ENCODE peak calls at places on chromosomes 5 and 9, in ten cellular contexts. F is PC-3; Q is astrocyte of the spinal cord; V is mucosa of descending colon; P is AG10803; X is fibroblast of mammary gland; J is upper lobe of right lung; E is GM23338; D is lower lobe of right lung; R is CD8-positive, alpha-beta T cell. W is an unnamed sample.

GRCh38 chr9:89661391-89661949 is 56.7 kb downstream of the GADD45G start:
- DNase-seq in F (no peak), Q (no peak), V (peak; percentile 61), P (peak; percentile 22), X (no peak), J (peak; percentile 74), E (no peak), D (peak; percentile 66), R (no peak), W (no peak)

GRCh38 chr9:116099821-116100220 is 53.8 kb upstream of the PAPPA start:
- DNase-seq in F (no peak), Q (no peak), V (no peak), P (peak; percentile 42), X (peak; percentile 44), J (no peak), E (no peak), D (no peak), R (no peak), W (peak; percentile 19)

GRCh38 chr5:133698646-133699526 is 86.5 kb upstream of the FSTL4 start:
- DNase-seq in F (no peak), Q (no peak), V (no peak), P (no peak), X (no peak), J (no peak), E (no peak), D (no peak), R (no peak), W (no peak)

GRCh38 chr5:97488126-97488668 is 305.1 kb upstream of the RIOK2 start:
- DNase-seq in F (no peak), Q (no peak), V (no peak), P (no peak), X (no peak), J (no peak), E (no peak), D (peak; percentile 21), R (no peak), W (no peak)

GRCh38 chr9:34620061-34620994 is at the start of gene DCTN3:
- DNase-seq in F (peak; percentile 89), Q (peak; percentile 94), V (peak; percentile 91), P (peak; percentile 95), X (peak; percentile 94), J (peak; percentile 95), E (peak; percentile 99), D (peak; percentile 96), R (peak; percentile 87), W (peak; percentile 91)

GRCh38 chr9:131478421-131478868 is 24.3 kb upstream of the POMT1 start:
- DNase-seq in F (peak; percentile 33), Q (peak; percentile 26), V (peak; percentile 55), P (peak; percentile 17), X (peak; percentile 23), J (peak; percentile 56), E (peak; percentile 87), D (peak; percentile 60), R (peak; percentile 67), W (peak; percentile 50)

GRCh38 chr5:66958984-66959641 is 237.5 kb downstream of the CD180 start:
- DNase-seq in F (peak; percentile 45), Q (peak; percentile 81), V (no peak), P (peak; percentile 83), X (peak; percentile 72), J (peak; percentile 66), E (peak; percentile 46), D (peak; percentile 57), R (no peak), W (peak; percentile 81)

GRCh38 chr9:116243708-116244107 is 90.1 kb downstream of the PAPPA start:
- DNase-seq in F (no peak), Q (peak; percentile 65), V (no peak), P (no peak), X (no peak), J (no peak), E (no peak), D (no peak), R (no peak), W (no peak)

GRCh38 chr9:85040806-85041575 is 371.5 kb downstream of the NTRK2 start:
- DNase-seq in F (no peak), Q (peak; percentile 4), V (no peak), P (no peak), X (no peak), J (no peak), E (peak; percentile 19), D (no peak), R (no peak), W (no peak)

GRCh38 chr9:2815661-2816060 is 28.2 kb downstream of the PUM3 start:
- DNase-seq in F (no peak), Q (no peak), V (no peak), P (no peak), X (no peak), J (no peak), E (no peak), D (no peak), R (no peak), W (no peak)

GRCh38 chr5:159947708-159948358 is 31.6 kb downstream of the ADRA1B start:
- DNase-seq in F (no peak), Q (peak; percentile 63), V (no peak), P (peak; percentile 97), X (peak; percentile 87), J (no peak), E (no peak), D (no peak), R (no peak), W (peak; percentile 45)

GRCh38 chr9:7266911-7267555 is 509.3 kb downstream of the KDM4C start:
- DNase-seq in F (no peak), Q (no peak), V (peak; percentile 57), P (no peak), X (no peak), J (no peak), E (no peak), D (no peak), R (no peak), W (no peak)

GRCh38 chr5:78269088-78269703 is 25.3 kb downstream of the AP3B1 start:
- DNase-seq in F (peak; percentile 34), Q (peak; percentile 28), V (no peak), P (no peak), X (no peak), J (no peak), E (peak; percentile 42), D (no peak), R (no peak), W (peak; percentile 15)

GRCh38 chr5:40399349-40399748 is 280.4 kb upstream of the PTGER4 start:
- DNase-seq in F (no peak), Q (peak; percentile 49), V (no peak), P (peak; percentile 49), X (peak; percentile 51), J (no peak), E (no peak), D (no peak), R (no peak), W (no peak)

GRCh38 chr9:137222190-137223077 is at the start of gene RNF208:
- DNase-seq in F (no peak), Q (no peak), V (peak; percentile 74), P (no peak), X (no peak), J (no peak), E (peak; percentile 50), D (no peak), R (no peak), W (peak; percentile 47)

GRCh38 chr5:41509399-41510175 is 814 bp downstream of the PLCXD3 start:
- DNase-seq in F (no peak), Q (no peak), V (no peak), P (no peak), X (no peak), J (peak; percentile 31), E (peak; percentile 41), D (no peak), R (no peak), W (no peak)

GRCh38 chr5:41508696-41509398 is 1.6 kb downstream of the PLCXD3 start:
- DNase-seq in F (peak; percentile 72), Q (no peak), V (no peak), P (no peak), X (no peak), J (no peak), E (no peak), D (no peak), R (no peak), W (no peak)

GRCh38 chr5:41511241-41511640 is 840 bp upstream of the PLCXD3 start:
- DNase-seq in F (no peak), Q (no peak), V (no peak), P (no peak), X (no peak), J (no peak), E (no peak), D (no peak), R (no peak), W (no peak)

GRCh38 chr5:41508186-41508585 is 2.2 kb downstream of the PLCXD3 start:
- DNase-seq in F (peak; percentile 88), Q (no peak), V (no peak), P (no peak), X (peak; percentile 56), J (no peak), E (no peak), D (no peak), R (no peak), W (no peak)

GRCh38 chr5:41510176-41510831 is at the start of gene PLCXD3:
- DNase-seq in F (peak; percentile 58), Q (peak; percentile 4), V (peak; percentile 31), P (no peak), X (no peak), J (peak; percentile 67), E (peak; percentile 61), D (peak; percentile 46), R (no peak), W (peak; percentile 12)
- H3K4me3 ChIP-seq in F (peak within 1 kb of the TSS; percentile 76), Q (peak within 1 kb of the TSS; percentile 46), V (no peak within 1 kb of the TSS), P (no peak within 1 kb of the TSS), X (peak within 1 kb of the TSS; percentile 61), J (peak within 1 kb of the TSS; percentile 44), E (peak within 1 kb of the TSS; percentile 77), D (peak within 1 kb of the TSS; percentile 58), R (no peak within 1 kb of the TSS), W (peak within 1 kb of the TSS; percentile 45)

DNA sequence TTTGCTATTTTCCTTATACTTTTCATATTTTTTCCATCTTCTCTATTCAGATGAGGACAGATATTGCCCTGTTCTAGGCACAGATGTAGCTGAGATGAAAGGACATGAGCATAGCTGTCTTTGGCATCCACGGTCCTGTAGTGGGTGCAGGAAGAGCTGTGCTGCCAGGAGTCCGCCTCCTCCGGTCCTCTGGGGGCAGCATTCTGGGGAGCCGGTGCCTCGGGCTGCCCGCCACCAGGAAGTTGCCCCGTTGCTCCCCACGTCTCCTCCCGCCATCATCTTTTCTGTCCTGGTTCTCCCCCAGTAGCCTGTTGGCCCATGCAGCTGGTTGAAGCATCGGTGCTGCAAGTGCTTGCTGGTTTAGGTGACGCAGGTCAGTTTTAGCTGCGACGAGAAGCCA is 170.0 kb upstream of the IRX4 start:
- DNase-seq in F (no peak), Q (no peak), V (no peak), P (no peak), X (no peak), J (no peak), E (peak; percentile 13), D (no peak), R (no peak), W (no peak)
- TF ChIP-seq CTCF in F (no peak), Q (no peak), V (no peak), P (no peak), X (no peak), J (no peak), E (peak; percentile 17), D (no peak), R (no peak), W (no peak)

GRCh38 chr9:37028425-37029031 is 5.5 kb downstream of the PAX5 start:
- DNase-seq in F (no peak), Q (no peak), V (no peak), P (no peak), X (no peak), J (no peak), E (peak; percentile 56), D (no peak), R (no peak), W (peak; percentile 6)
- H3K4me3 ChIP-seq in F (no peak overlapping the region), Q (no peak overlapping the region), V (no peak overlapping the region), P (no peak overlapping the region), X (no peak overlapping the region), J (no peak overlapping the region), E (peak overlapping the region; percentile 75), D (no peak overlapping the region), R (no peak overlapping the region), W (no peak overlapping the region)

GRCh38 chr5:14687023-14687665 is 22.6 kb downstream of the OTULIN start:
- DNase-seq in F (no peak), Q (peak; percentile 54), V (no peak), P (peak; percentile 39), X (no peak), J (no peak), E (no peak), D (no peak), R (no peak), W (no peak)
- TF ChIP-seq CTCF in F (no peak), Q (no peak), V (no peak), P (peak; percentile 12), X (no peak), J (no peak), E (no peak), D (no peak), R (no peak), W (no peak)

W was measured in foreskin fibroblast.